ENCODE peak calls at places on chromosomes 16 and 17, in five cellular contexts. X, O, P, N and A are unnamed samples.

GRCh38 chr16:24491721-24492120 is 47.6 kb upstream of the RBBP6 start:
- DNase-seq in X (no peak), O (no peak), P (no peak), N (no peak), A (no peak)

GRCh38 chr16:24747425-24747824 is 18.0 kb downstream of the TNRC6A start:
- DNase-seq in X (no peak), O (no peak), P (no peak), N (no peak), A (no peak)

GRCh38 chr16:30902070-30902972 is 5.9 kb downstream of the CTF1 start:
- DNase-seq in X (peak), O (no peak), P (peak), N (no peak), A (peak)

GRCh38 chr16:972316-973002 is 1.7 kb upstream of the LMF1 start:
- DNase-seq in X (no peak), O (no peak), P (no peak), N (no peak), A (no peak)

GRCh38 chr16:83964684-83965443 is 3.2 kb upstream of the NECAB2 start:
- DNase-seq in X (no peak), O (no peak), P (no peak), N (no peak), A (no peak)

GRCh38 chr17:63595132-63595531 is 5.6 kb upstream of the TACO1 start:
- DNase-seq in X (no peak), O (no peak), P (no peak), N (no peak), A (no peak)

GRCh38 chr17:14513835-14514234 is 213.0 kb downstream of the HS3ST3B1 start:
- DNase-seq in X (no peak), O (no peak), P (no peak), N (no peak), A (no peak)

GRCh38 chr17:38702166-38702899 is 2.7 kb upstream of the MLLT6 start:
- DNase-seq in X (peak), O (peak), P (peak), N (peak), A (peak)

GRCh38 chr17:46081018-46081320 is 81.9 kb downstream of the STH start:
- DNase-seq in X (no peak), O (no peak), P (no peak), N (no peak), A (no peak)

GRCh38 chr16:87945351-87946042 is 5.7 kb upstream of the BANP start:
- DNase-seq in X (no peak), O (peak), P (no peak), N (no peak), A (peak)

GRCh38 chr17:39599006-39599664 is 8.6 kb downstream of the NEUROD2 start:
- DNase-seq in X (no peak), O (no peak), P (no peak), N (no peak), A (no peak)

GRCh38 chr16:67917140-67917851 is 14.4 kb downstream of the CTRL start:
- DNase-seq in X (no peak), O (no peak), P (no peak), N (no peak), A (peak)

GRCh38 chr17:74362811-74363498 is 1.3 kb upstream of the BTBD17 start:
- DNase-seq in X (no peak), O (no peak), P (no peak), N (no peak), A (no peak)

GRCh38 chr17:77769215-77769614 is 189.3 kb upstream of the TNRC6C start:
- DNase-seq in X (no peak), O (no peak), P (no peak), N (no peak), A (no peak)

GRCh38 chr16:79272141-79272577 is 328.4 kb downstream of the MAF start:
- DNase-seq in X (no peak), O (no peak), P (no peak), N (no peak), A (no peak)

GRCh38 chr16:30715777-30716445 is 16.9 kb downstream of the SRCAP start:
- DNase-seq in X (peak), O (no peak), P (no peak), N (no peak), A (no peak)

GRCh38 chr16:55171241-55171640 is 152.8 kb upstream of the IRX6 start:
- DNase-seq in X (no peak), O (no peak), P (peak), N (no peak), A (no peak)

GRCh38 chr17:28751600-28752366 is 8.0 kb downstream of the TRAF4 start:
- DNase-seq in X (no peak), O (no peak), P (no peak), N (no peak), A (no peak)

GRCh38 chr17:71423871-71424546 is 696.8 kb upstream of the SOX9 start:
- DNase-seq in X (no peak), O (no peak), P (no peak), N (no peak), A (no peak)

GRCh38 chr17:42518755-42519545 is 17.1 kb upstream of the NAGLU start:
- DNase-seq in X (no peak), O (no peak), P (no peak), N (peak), A (peak)

GRCh38 chr17:73065376-73065775 is 27.1 kb downstream of the SLC39A11 start:
- DNase-seq in X (no peak), O (no peak), P (no peak), N (no peak), A (no peak)

GRCh38 chr16:716250-716607 is 1.3 kb downstream of the METRN start:
- DNase-seq in X (no peak), O (peak), P (no peak), N (no peak), A (no peak)

GRCh38 chr17:47719411-47720152 is 13.5 kb upstream of the TBX21 start:
- DNase-seq in X (no peak), O (no peak), P (no peak), N (no peak), A (no peak)

GRCh38 chr17:73510981-73511442 is 133.2 kb downstream of the SDK2 start:
- DNase-seq in X (no peak), O (no peak), P (no peak), N (no peak), A (no peak)

GRCh38 chr17:10875411-10875810 is 37.5 kb upstream of the PIRT start:
- DNase-seq in X (no peak), O (no peak), P (no peak), N (no peak), A (no peak)

GRCh38 chr17:3557768-3558583 is at the start of gene TRPV3:
- DNase-seq in X (peak), O (no peak), P (no peak), N (peak), A (no peak)

GRCh38 chr17:77601054-77601979 is 357.2 kb upstream of the TNRC6C start:
- DNase-seq in X (no peak), O (no peak), P (no peak), N (peak), A (peak)

GRCh38 chr17:78697122-78697845 is 84.8 kb downstream of the CYTH1 start:
- DNase-seq in X (no peak), O (no peak), P (no peak), N (no peak), A (no peak)

GRCh38 chr16:50261160-50261706 is 5.1 kb upstream of the ADCY7 start:
- DNase-seq in X (no peak), O (no peak), P (no peak), N (no peak), A (no peak)

GRCh38 chr17:58335779-58336455 is 7.3 kb upstream of the TSPOAP1 start:
- DNase-seq in X (peak), O (peak), P (no peak), N (no peak), A (no peak)

GRCh38 chr16:89720520-89720858 is 209 bp downstream of the VPS9D1 start:
- DNase-seq in X (no peak), O (no peak), P (no peak), N (no peak), A (peak)

GRCh38 chr16:47046726-47047602 is 73.5 kb upstream of the DNAJA2 start:
- DNase-seq in X (peak), O (no peak), P (no peak), N (no peak), A (no peak)

GRCh38 chr16:66441586-66442375 is 14.7 kb downstream of the BEAN1 start:
- DNase-seq in X (no peak), O (no peak), P (no peak), N (no peak), A (no peak)

GRCh38 chr17:27860971-27861669 is 32.0 kb downstream of the LYRM9 start:
- DNase-seq in X (no peak), O (no peak), P (no peak), N (no peak), A (no peak)

GRCh38 chr16:68356249-68356918 is 45.6 kb downstream of the PRMT7 start:
- DNase-seq in X (peak), O (no peak), P (no peak), N (no peak), A (no peak)

GRCh38 chr16:3589441-3589921 is 12.3 kb upstream of the NLRC3 start:
- DNase-seq in X (no peak), O (no peak), P (no peak), N (no peak), A (no peak)

GRCh38 chr16:15533386-15533785 is 99.0 kb downstream of the BMERB1 start:
- DNase-seq in X (no peak), O (no peak), P (no peak), N (no peak), A (no peak)

GRCh38 chr17:37555386-37555785 is 53.8 kb downstream of the SYNRG start:
- DNase-seq in X (no peak), O (no peak), P (no peak), N (no peak), A (no peak)

DNA sequence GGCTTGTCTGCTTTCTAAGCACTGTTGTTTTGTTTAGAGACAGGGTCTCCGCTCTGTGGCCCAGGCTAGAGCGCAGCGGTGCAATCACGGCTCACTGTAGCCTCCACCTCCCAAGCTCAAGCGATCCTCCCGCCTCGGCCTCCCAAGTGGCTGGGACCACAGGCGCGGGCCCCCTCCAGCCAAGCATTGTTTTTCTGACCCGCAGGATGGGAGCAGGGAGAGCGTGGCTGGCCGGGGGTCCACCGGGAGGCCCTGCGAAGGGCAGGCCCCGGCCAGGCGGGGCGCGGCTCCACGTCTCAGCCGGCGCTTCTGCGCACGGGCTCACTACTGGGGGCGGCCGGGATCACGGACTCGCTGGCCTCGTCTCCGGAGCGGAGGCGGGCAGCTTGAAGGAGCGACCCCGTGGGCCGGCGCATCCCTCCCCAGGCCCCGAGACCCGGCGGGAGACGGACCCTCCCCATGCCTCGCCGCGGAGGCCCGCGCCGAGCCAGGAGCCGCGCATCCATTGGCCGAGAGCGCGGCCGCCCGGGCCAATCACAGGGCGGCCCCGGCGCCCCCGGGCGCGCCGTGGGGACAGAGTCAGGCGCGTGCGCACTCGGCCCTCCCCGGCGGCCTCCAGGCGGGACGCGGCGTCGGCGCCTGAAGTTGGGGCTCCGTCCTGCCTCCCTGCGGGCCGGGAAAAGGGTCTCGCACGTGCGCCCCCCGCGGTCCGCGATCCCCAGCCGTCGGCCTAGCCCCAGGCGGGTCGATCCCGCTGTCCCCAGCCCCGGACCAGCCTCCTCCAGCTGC is 24.9 kb downstream of the ACTG1 start:
- DNase-seq in X (peak), O (no peak), P (peak), N (no peak), A (peak)
- TF ChIP-seq POLR2A in X (no peak), O (no peak), P (peak), N (no peak), A (peak)

GRCh38 chr16:22684282-22685161 is 129.4 kb upstream of the HS3ST2 start:
- DNase-seq in X (no peak), O (no peak), P (no peak), N (no peak), A (no peak)
- TF ChIP-seq POLR2A in X (no peak), O (no peak), P (no peak), N (no peak), A (no peak)

GRCh38 chr16:85010931-85011845 is at the start of gene ZDHHC7:
- DNase-seq in X (peak), O (peak), P (peak), N (peak), A (peak)
- TF ChIP-seq POLR2A in X (peak), O (peak), P (peak), N (peak), A (peak)

DNA sequence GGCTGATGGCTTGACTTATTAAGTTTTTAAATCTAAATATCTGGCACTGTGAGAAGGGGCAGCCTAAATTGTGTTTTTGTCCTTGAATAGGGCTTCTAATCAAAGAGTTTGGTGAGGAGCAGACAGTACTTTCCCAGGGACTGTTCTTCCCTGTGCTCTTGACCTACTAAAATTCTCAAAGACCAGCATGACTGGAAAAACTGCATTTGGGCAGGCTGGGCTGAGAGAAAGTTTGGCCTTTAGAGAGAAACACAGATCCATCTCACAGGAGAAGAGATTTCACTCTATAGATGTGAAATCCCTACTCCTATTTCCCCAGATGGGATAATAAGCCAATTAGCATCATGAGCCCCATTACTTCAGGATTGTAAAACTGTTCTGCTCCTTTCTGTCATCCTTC is 7.3 kb downstream of the PCTP start:
- DNase-seq in X (no peak), O (no peak), P (no peak), N (no peak), A (no peak)
- TF ChIP-seq POLR2A in X (no peak), O (no peak), P (no peak), N (no peak), A (no peak)

GRCh38 chr16:13264749-13265552 is 363.6 kb downstream of the SHISA9 start:
- DNase-seq in X (no peak), O (no peak), P (no peak), N (no peak), A (no peak)
- TF ChIP-seq POLR2A in X (no peak), O (no peak), P (no peak), N (no peak), A (no peak)